ENCODE peak calls at places on chromosome X, in six cellular contexts. U is kidney epithelial cell; Q is upper lobe of left lung; O is HCT116; S is effector memory CD4-positive, alpha-beta T cell; K is suprapubic skin. H is an unnamed sample. For H3K27me3, the result is how much of the 10 kb centered on the place peaks cover.

GRCh38 chrX:14032383-14032782 is 2.7 kb upstream of the GEMIN8 start:
- DNase-seq in S (peak), Q (no peak), O (no peak), K (no peak), U (no peak), H (peak)

GRCh38 chrX:119690921-119691716 is 1.8 kb downstream of the SEPTIN6 start:
- DNase-seq in O (no peak), S (no peak), U (no peak), K (no peak), Q (no peak), H (no peak)

GRCh38 chrX:9988762-9989161 is 21.6 kb downstream of the CLDN34 start:
- DNase-seq in O (no peak), Q (no peak), U (no peak), K (no peak), S (no peak), H (no peak)

GRCh38 chrX:71603618-71604017 is 14.7 kb downstream of the CXCR3 start:
- DNase-seq in K (no peak), O (peak), U (no peak), Q (no peak), S (no peak), H (no peak)

GRCh38 chrX:153539171-153539978 is 21.9 kb downstream of the ATP2B3 start:
- DNase-seq in O (peak), U (no peak), Q (peak), S (peak), K (no peak), H (no peak)

GRCh38 chrX:71107762-71108360 is 1.3 kb upstream of the CXorf65 start:
- DNase-seq in Q (no peak), K (no peak), U (no peak), O (no peak), S (no peak), H (no peak)

GRCh38 chrX:11750051-11750450 is 8.0 kb upstream of the MSL3 start:
- DNase-seq in Q (no peak), S (no peak), K (no peak), U (no peak), O (no peak), H (no peak)

GRCh38 chrX:128975716-128976115 is 547.6 kb downstream of the SMARCA1 start:
- DNase-seq in S (no peak), K (no peak), U (no peak), Q (no peak), O (no peak), H (no peak)

GRCh38 chrX:20372533-20372932 is 105.8 kb upstream of the RPS6KA3 start:
- DNase-seq in Q (no peak), O (no peak), K (no peak), S (no peak), U (peak), H (no peak)

GRCh38 chrX:124033821-124034220 is 72.3 kb downstream of the STAG2 start:
- DNase-seq in Q (no peak), K (no peak), S (no peak), O (no peak), U (no peak), H (no peak)

GRCh38 chrX:135516376-135516775 is 4.1 kb upstream of the INTS6L start:
- DNase-seq in S (no peak), K (no peak), Q (no peak), O (no peak), U (no peak), H (no peak)

GRCh38 chrX:153879741-153880439 is 6.1 kb downstream of the L1CAM start:
- DNase-seq in S (no peak), O (no peak), Q (no peak), K (no peak), U (no peak), H (no peak)

GRCh38 chrX:153638436-153639176 is 8.4 kb upstream of the DUSP9 start:
- DNase-seq in O (no peak), S (no peak), U (no peak), K (no peak), Q (peak), H (no peak)

GRCh38 chrX:41688835-41689234 is at the start of gene GPR34:
- DNase-seq in O (no peak), S (no peak), U (no peak), K (no peak), Q (no peak), H (no peak)

GRCh38 chrX:24153175-24153795 is 3.8 kb downstream of the ZFX start:
- DNase-seq in O (no peak), Q (no peak), K (no peak), U (no peak), S (peak), H (no peak)

GRCh38 chrX:133307637-133308485 is 89.7 kb upstream of the TFDP3 start:
- DNase-seq in S (no peak), U (no peak), Q (no peak), O (no peak), K (no peak), H (no peak)

GRCh38 chrX:129650821-129651510 is 3.8 kb downstream of the APLN start:
- DNase-seq in K (no peak), Q (no peak), U (no peak), O (no peak), S (no peak), H (no peak)

GRCh38 chrX:773292-774025 is 142.9 kb downstream of the SHOX start:
- DNase-seq in S (no peak), K (no peak), U (no peak), O (no peak), Q (no peak), H (no peak)

GRCh38 chrX:1327651-1328304 is 8.8 kb upstream of the IL3RA start:
- DNase-seq in K (no peak), S (no peak), Q (no peak), O (no peak), U (no peak), H (no peak)

GRCh38 chrX:71160475-71160874 is 15.8 kb downstream of the NLGN3 start:
- DNase-seq in U (no peak), S (no peak), Q (no peak), K (no peak), O (no peak), H (no peak)

GRCh38 chrX:153614818-153615217 is 15.9 kb upstream of the CCNQ start:
- DNase-seq in K (no peak), U (no peak), Q (no peak), S (no peak), O (no peak), H (no peak)

GRCh38 chrX:11423949-11424348 is 130.7 kb downstream of the AMELX start:
- DNase-seq in S (no peak), K (no peak), U (no peak), Q (no peak), O (no peak), H (no peak)

GRCh38 chrX:25034889-25035288 is 19.1 kb upstream of the ARX start:
- DNase-seq in U (no peak), S (no peak), Q (no peak), O (no peak), K (no peak), H (no peak)

GRCh38 chrX:479273-479981 is 92.7 kb upstream of the PPP2R3B start:
- DNase-seq in O (no peak), S (no peak), K (no peak), U (no peak), Q (no peak), H (no peak)

GRCh38 chrX:17860179-17860780 is 818 bp downstream of the RAI2 start:
- DNase-seq in O (no peak), U (no peak), K (no peak), S (no peak), Q (peak), H (no peak)

GRCh38 chrX:65750674-65751469 is 83.4 kb downstream of the MSN start:
- DNase-seq in U (no peak), O (no peak), K (no peak), S (peak), Q (no peak), H (no peak)

GRCh38 chrX:72368796-72369195 is 63.1 kb upstream of the CITED1 start:
- DNase-seq in O (no peak), K (no peak), Q (no peak), S (no peak), U (no peak), H (no peak)

GRCh38 chrX:41653125-41653524 is 35.6 kb upstream of the GPR34 start:
- DNase-seq in S (no peak), O (no peak), Q (no peak), U (no peak), K (no peak), H (no peak)

GRCh38 chrX:8647176-8647575 is 84.8 kb downstream of the ANOS1 start:
- DNase-seq in K (no peak), S (no peak), U (no peak), Q (no peak), O (no peak), H (no peak)

DNA sequence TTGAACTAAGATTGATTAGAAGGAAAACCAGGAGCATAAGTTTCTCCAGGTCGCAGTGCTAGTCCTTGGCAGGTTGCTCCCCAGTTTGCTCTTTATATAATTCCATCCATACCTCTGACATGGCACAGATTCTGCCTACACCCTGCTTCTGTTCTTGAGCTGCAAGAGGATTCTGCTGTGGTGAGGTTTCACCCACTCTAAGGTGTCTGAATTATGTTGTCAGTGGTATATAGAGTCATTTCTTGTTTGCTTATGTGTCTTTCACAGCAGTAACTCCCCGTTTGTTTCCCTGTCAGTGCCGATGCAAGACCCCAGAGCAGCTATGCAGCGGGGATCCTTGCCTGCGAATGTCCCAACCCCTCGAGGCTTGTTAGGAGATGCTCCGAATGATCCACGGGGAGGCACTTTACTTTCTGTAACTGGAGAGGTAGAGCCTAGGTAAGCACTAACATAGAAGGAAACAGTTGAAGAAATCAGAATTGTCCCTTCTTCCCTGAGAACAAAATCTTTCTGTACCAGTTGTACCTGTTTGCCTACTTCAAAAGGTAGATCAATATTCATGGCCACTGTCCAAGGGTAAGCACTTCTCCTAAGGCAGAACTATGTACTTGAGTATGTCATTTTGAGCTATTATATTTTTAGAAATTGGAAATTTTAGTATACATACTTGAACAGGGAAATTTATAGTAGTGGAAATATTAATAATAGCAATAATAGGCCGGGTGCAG is 11.2 kb downstream of the CSTF2 start:
- DNase-seq in Q (no peak), S (no peak), O (no peak), K (no peak), U (no peak), H (no peak)
- H3K4me3 ChIP-seq in Q (no peak), S (no peak), O (no peak), K (no peak), U (no peak), H (no peak)

GRCh38 chrX:125152011-125152410 is 167.7 kb upstream of the TEX13C start:
- DNase-seq in K (no peak), Q (no peak), O (no peak), U (no peak), S (no peak), H (no peak)
- H3K27me3 ChIP-seq in K (under half), Q (under half), O (under half), U (under half), S (under half), H (under half)

DNA sequence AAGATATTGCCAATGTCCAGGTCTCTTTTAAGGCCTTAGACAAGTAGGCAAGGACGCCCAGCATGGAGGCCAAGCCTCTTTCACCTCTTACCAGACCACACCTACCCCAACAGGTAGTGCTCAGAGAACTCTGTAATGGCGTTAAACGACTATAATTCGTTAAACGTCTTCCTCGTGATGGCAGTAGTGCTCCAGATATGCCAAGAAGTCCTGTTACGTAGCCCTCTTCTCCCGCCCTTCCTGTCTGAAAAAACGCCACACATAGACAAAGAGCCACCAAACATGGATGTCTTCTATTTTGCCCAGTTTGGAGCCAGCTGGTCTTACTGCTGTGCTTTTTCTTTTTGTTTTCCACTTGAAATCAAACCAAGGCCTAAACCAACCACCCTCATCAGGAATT is 190.7 kb downstream of the OR13H1 start:
- DNase-seq in U (no peak), Q (no peak), K (peak), O (no peak), S (no peak), H (no peak)
- H3K4me3 ChIP-seq in U (no peak), Q (no peak), K (no peak), O (no peak), S (no peak), H (no peak)

DNA sequence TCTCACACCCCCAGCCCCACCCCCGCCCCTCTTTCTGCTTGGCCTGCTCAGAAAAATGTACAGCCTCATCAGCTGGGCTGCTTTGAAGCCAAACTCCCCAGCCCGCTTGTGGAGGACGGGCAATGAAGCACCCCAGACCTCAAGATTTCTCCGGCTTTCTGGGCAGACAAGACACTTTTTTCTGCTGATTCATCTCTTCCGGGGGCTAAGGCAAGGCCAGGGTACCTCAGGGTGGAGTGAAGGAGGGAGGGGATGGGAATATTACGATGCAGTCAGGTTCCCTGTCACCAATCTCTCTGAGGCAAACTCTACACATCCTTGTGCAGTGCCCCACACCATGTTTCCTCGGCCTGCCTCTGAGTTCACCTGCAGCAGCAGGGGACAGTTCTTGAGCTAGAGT is 66.9 kb upstream of the ATP6AP2 start:
- DNase-seq in Q (no peak), U (no peak), S (no peak), K (no peak), O (no peak), H (no peak)
- H3K27me3 ChIP-seq in Q (under half), U (under half), S (under half), K (under half), O (under half), H (under half)

GRCh38 chrX:63751481-63751880 is 33.5 kb downstream of the ARHGEF9 start:
- DNase-seq in S (no peak), U (no peak), K (no peak), Q (no peak), O (no peak), H (no peak)

GRCh38 chrX:63754141-63754859 is 30.7 kb downstream of the ARHGEF9 start:
- DNase-seq in S (no peak), K (no peak), U (no peak), O (no peak), Q (no peak), H (no peak)

GRCh38 chrX:63747331-63747730 is 37.7 kb downstream of the ARHGEF9 start:
- DNase-seq in O (no peak), K (no peak), U (peak), Q (no peak), S (no peak), H (peak)

GRCh38 chrX:63746715-63747114 is 38.3 kb downstream of the ARHGEF9 start:
- DNase-seq in K (no peak), O (no peak), Q (no peak), U (no peak), S (no peak), H (no peak)

GRCh38 chrX:63750846-63751245 is 34.2 kb downstream of the ARHGEF9 start:
- DNase-seq in K (no peak), S (no peak), U (no peak), O (no peak), Q (no peak), H (no peak)
- H3K4me3 ChIP-seq in K (no peak), S (no peak), U (no peak), O (no peak), Q (no peak), H (no peak)

GRCh38 chrX:39163585-39163984 is 362.3 kb downstream of the MID1IP1 start:
- DNase-seq in U (no peak), S (no peak), O (no peak), Q (no peak), K (no peak), H (no peak)

GRCh38 chrX:39167791-39168190 is 366.5 kb downstream of the MID1IP1 start:
- DNase-seq in K (no peak), Q (no peak), S (no peak), O (no peak), U (no peak), H (no peak)

GRCh38 chrX:39164212-39164611 is 363.0 kb downstream of the MID1IP1 start:
- DNase-seq in Q (no peak), U (no peak), K (no peak), O (no peak), S (no peak), H (no peak)

GRCh38 chrX:39165773-39166172 is 364.5 kb downstream of the MID1IP1 start:
- DNase-seq in K (no peak), O (no peak), Q (no peak), S (no peak), U (no peak), H (no peak)

DNA sequence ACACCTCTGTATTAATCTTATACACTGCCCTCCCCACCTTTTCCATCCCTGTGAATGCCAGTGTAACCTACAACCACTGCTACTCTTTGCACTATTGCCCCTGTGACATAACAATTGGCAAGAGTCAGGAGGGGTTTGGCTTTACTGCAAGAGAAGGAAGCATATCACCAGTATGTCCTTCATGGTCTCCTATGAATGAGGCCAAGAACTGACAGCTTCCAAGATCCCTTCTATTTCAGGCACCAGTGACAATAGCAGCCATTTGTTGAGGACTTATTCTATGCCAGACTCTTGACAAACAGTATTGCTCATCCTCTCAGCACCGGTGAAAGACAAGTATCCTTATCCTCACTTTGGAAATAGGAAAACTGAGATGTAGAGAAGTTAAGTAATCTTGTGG is 363.9 kb downstream of the MID1IP1 start:
- DNase-seq in K (no peak), S (no peak), Q (no peak), O (no peak), U (no peak), H (no peak)
- H3K27me3 ChIP-seq in K (under half), S (under half), Q (under half), O (under half), U (under half), H (under half)